ENCODE peak calls at places on chromosomes 2 and 18, in ten cellular contexts. Y is colonic mucosa, N is pancreas, C is GM23338, O is WERI-Rb-1, Q is body of pancreas, X is HL-60, A is right lobe of liver, D is PC-3, L is GM06990. R is an unnamed sample.

GRCh38 chr2:213640742-213641425 is 356.6 kb downstream of the SPAG16 start:
- DNase-seq in Y (no peak), O (no peak), X (no peak), C (no peak), D (peak; percentile 16), Q (peak; percentile 56), N (no peak), L (no peak), A (no peak), R (no peak)

GRCh38 chr2:127084611-127085031 is 22.3 kb downstream of the BIN1 start:
- DNase-seq in L (no peak), Q (no peak), C (no peak), O (no peak), A (no peak), X (peak; percentile 49), Y (no peak), N (no peak), D (no peak), R (no peak)

GRCh38 chr2:111121873-111122630 is 1.3 kb downstream of the BCL2L11 start:
- DNase-seq in C (peak; percentile 93), Q (peak; percentile 89), O (peak; percentile 83), N (peak; percentile 88), L (peak; percentile 90), A (peak; percentile 93), Y (peak; percentile 91), X (peak; percentile 85), D (peak; percentile 97), R (no peak)

GRCh38 chr2:46332686-46333281 is 35.6 kb downstream of the EPAS1 start:
- DNase-seq in L (no peak), Y (no peak), A (peak; percentile 80), N (no peak), D (peak; percentile 17), X (no peak), O (no peak), Q (peak; percentile 58), C (no peak), R (no peak)

GRCh38 chr2:10824191-10824590 is 11.6 kb upstream of the PDIA6 start:
- DNase-seq in D (no peak), Q (no peak), A (no peak), Y (no peak), O (no peak), N (no peak), L (no peak), C (no peak), X (no peak), R (no peak)

GRCh38 chr2:60836491-60836890 is 44.9 kb upstream of the REL start:
- DNase-seq in L (no peak), N (no peak), Y (no peak), C (no peak), O (no peak), A (no peak), Q (no peak), X (peak; percentile 40), D (no peak), R (no peak)

GRCh38 chr2:69200107-69200520 is 186.9 kb downstream of the GFPT1 start:
- DNase-seq in O (no peak), Q (no peak), L (no peak), C (no peak), X (no peak), Y (no peak), D (no peak), N (no peak), A (no peak), R (no peak)

GRCh38 chr2:233563663-233564430 is 2.7 kb downstream of the USP40 start:
- DNase-seq in A (no peak), X (peak; percentile 78), D (no peak), N (no peak), Q (no peak), Y (no peak), O (no peak), L (no peak), C (no peak), R (no peak)

GRCh38 chr18:30514059-30514458 is 528.5 kb downstream of the DSC3 start:
- DNase-seq in N (no peak), L (no peak), C (no peak), D (no peak), X (no peak), Q (no peak), Y (no peak), O (peak; percentile 29), A (no peak), R (no peak)

GRCh38 chr18:30510882-30511281 is 531.7 kb downstream of the DSC3 start:
- DNase-seq in N (no peak), Y (no peak), D (no peak), C (no peak), X (no peak), L (no peak), A (no peak), Q (no peak), O (no peak), R (no peak)

GRCh38 chr18:30512872-30513271 is 529.7 kb downstream of the DSC3 start:
- DNase-seq in O (no peak), Y (no peak), C (no peak), D (no peak), Q (no peak), X (no peak), A (no peak), L (no peak), N (no peak), R (no peak)
- H3K4me3 ChIP-seq in O (no peak overlapping the region), Y (no peak overlapping the region), C (no peak overlapping the region), D (no peak overlapping the region), Q (no peak overlapping the region), X (no peak overlapping the region), A (no peak overlapping the region), L (no peak overlapping the region), N (no peak overlapping the region), R (no peak overlapping the region)

DNA sequence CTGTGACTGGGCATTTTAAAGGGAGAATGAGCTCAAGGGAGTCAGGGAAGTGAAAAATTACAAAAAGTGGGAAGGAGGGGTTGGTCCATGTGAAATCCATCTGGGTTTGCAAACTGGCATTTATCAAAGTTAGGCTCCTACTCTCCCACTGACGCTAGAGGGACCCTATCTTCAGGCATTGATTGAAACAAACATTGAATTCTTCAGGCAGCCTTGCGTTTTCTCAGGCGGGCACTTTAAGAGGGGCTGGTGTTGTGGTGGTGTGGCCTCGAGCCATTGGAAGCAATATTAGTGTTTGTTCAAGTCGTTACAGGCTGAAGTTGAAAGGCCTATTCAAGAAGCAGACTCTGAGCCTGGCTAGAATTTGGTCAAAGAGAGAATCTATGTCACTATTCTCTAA is 36.6 kb downstream of the STON1 start:
- DNase-seq in C (peak; percentile 48), Y (no peak), Q (peak; percentile 19), X (no peak), L (no peak), O (no peak), D (no peak), A (no peak), N (no peak), R (no peak)
- TF ChIP-seq CTCF in C (peak; percentile 38), Y (no peak), Q (no peak), X (no peak), L (peak; percentile 8), O (no peak), D (peak; percentile 31), A (peak; percentile 6), N (no peak), R (peak; percentile 59)

GRCh38 chr2:7732497-7732896 is 815.3 kb downstream of the RNF144A start:
- DNase-seq in C (no peak), Y (no peak), L (no peak), X (no peak), A (no peak), O (no peak), D (no peak), Q (no peak), N (no peak), R (no peak)

GRCh38 chr2:7730990-7731389 is 813.8 kb downstream of the RNF144A start:
- DNase-seq in X (no peak), Y (no peak), Q (no peak), O (no peak), A (no peak), L (no peak), N (no peak), C (no peak), D (no peak), R (no peak)

GRCh38 chr2:7726989-7727388 is 809.8 kb downstream of the RNF144A start:
- DNase-seq in X (no peak), N (no peak), O (no peak), A (no peak), C (no peak), L (no peak), Q (no peak), D (no peak), Y (no peak), R (no peak)

GRCh38 chr2:7728388-7728787 is 811.2 kb downstream of the RNF144A start:
- DNase-seq in L (no peak), N (no peak), Q (no peak), C (no peak), D (no peak), A (no peak), Y (no peak), X (no peak), O (no peak), R (no peak)

DNA sequence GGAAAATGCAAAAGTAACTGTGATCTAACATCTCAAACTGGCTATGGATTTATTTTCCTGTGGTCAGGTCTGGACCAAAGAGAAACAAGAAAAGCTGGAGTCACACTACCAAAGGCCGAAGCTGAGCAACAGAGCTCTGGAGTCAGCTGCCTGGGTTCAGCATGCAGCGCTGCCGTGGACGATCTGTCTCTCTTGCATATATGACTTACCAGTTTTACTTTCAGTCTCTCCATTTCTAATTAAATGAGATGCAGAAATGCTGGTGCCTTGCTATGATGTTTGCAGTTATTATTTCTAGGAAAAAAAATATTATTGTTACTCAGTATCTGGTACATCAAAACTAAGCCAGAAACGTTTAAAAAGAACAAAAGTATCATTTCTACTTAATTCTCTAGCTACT is 813.2 kb downstream of the RNF144A start:
- DNase-seq in O (no peak), D (no peak), C (no peak), Y (no peak), X (no peak), L (no peak), Q (no peak), A (no peak), N (no peak), R (no peak)
- H3K27me3 ChIP-seq in O (no peaks in the 10 kb centered on the region), D (no peaks in the 10 kb centered on the region), C (no peaks in the 10 kb centered on the region), Y (no peaks in the 10 kb centered on the region), X (no peaks in the 10 kb centered on the region), L (no peaks in the 10 kb centered on the region), Q (no peaks in the 10 kb centered on the region), A (no peaks in the 10 kb centered on the region), N (no peaks in the 10 kb centered on the region), R (no peaks in the 10 kb centered on the region)

GRCh38 chr18:11146238-11146946 is 3.0 kb downstream of the PIEZO2 start:
- DNase-seq in D (no peak), L (no peak), O (no peak), Q (peak; percentile 57), A (peak; percentile 95), N (no peak), X (no peak), Y (no peak), C (peak; percentile 50), R (no peak)

GRCh38 chr18:11147962-11148654 is 1.3 kb downstream of the PIEZO2 start:
- DNase-seq in X (no peak), C (peak; percentile 47), D (no peak), O (no peak), Q (no peak), L (peak; percentile 53), A (no peak), Y (no peak), N (no peak), R (no peak)

GRCh38 chr18:11145413-11146191 is 3.8 kb downstream of the PIEZO2 start:
- DNase-seq in L (no peak), D (no peak), N (no peak), A (peak; percentile 57), Y (no peak), O (no peak), C (no peak), Q (no peak), X (no peak), R (no peak)

GRCh38 chr18:11147371-11147860 is 2.0 kb downstream of the PIEZO2 start:
- DNase-seq in D (no peak), Q (no peak), O (no peak), C (peak; percentile 68), X (no peak), N (no peak), A (no peak), L (peak; percentile 43), Y (no peak), R (no peak)

DNA sequence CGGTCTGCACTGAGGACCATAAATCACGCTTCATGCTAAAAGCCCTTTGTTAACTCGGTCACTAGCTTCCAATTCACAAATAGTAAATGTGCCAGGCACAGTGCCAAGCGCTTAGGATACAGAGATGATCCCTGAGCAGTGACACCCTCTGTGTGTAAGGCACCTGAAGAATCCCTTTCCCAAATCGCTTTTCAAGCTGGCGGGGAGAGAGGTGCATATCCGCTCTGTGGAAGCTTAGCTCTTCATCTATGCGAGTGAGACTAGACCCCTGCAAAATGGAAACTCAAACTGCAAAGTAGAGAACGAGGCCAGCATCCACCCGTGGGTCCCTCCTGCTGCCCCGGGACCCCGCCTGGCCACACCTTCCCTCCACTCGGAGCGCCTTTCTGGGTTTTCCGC is 2.4 kb downstream of the PIEZO2 start:
- DNase-seq in L (no peak), O (no peak), A (no peak), C (peak; percentile 24), X (no peak), Y (no peak), Q (no peak), D (no peak), N (no peak), R (no peak)
- H3K4me3 ChIP-seq in L (peak overlapping the region; percentile 81), O (no peak overlapping the region), A (peak overlapping the region; percentile 73), C (peak overlapping the region; percentile 65), X (no peak overlapping the region), Y (no peak overlapping the region), Q (no peak overlapping the region), D (no peak overlapping the region), N (no peak overlapping the region), R (no peak overlapping the region)